ENCODE peak calls at places on chromosome 4, in nine cellular contexts. R is kidney, D is mucosa of descending colon, C is pancreas, E is upper lobe of right lung, Q is AG10803, I is OCI-LY7, A is testis, N is astrocyte of the spinal cord. L is an unnamed sample.

GRCh38 chr4:40466789-40467188 is 131.7 kb downstream of the CHRNA9 start:
- DNase-seq in R (no peak), D (no peak), C (no peak), E (no peak), Q (no peak), I (no peak), A (no peak), N (no peak), L (no peak)

GRCh38 chr4:656651-657337 is 17.3 kb downstream of the ATP5ME start:
- DNase-seq in R (peak), D (no peak), C (no peak), E (no peak), Q (no peak), I (no peak), A (no peak), N (no peak), L (no peak)

GRCh38 chr4:149047368-149047767 is 605.2 kb upstream of the NR3C2 start:
- DNase-seq in R (no peak), D (no peak), C (no peak), E (no peak), Q (peak), I (no peak), A (no peak), N (peak), L (no peak)

GRCh38 chr4:91826186-91826585 is 477.6 kb upstream of the GRID2 start:
- DNase-seq in R (no peak), D (no peak), C (no peak), E (no peak), Q (no peak), I (no peak), A (no peak), N (peak), L (no peak)

GRCh38 chr4:54318904-54319303 is 89.8 kb downstream of the PDGFRA start:
- DNase-seq in R (no peak), D (peak), C (no peak), E (no peak), Q (peak), I (peak), A (peak), N (peak), L (peak)

GRCh38 chr4:86977621-86978184 is 42.9 kb downstream of the AFF1 start:
- DNase-seq in R (no peak), D (peak), C (no peak), E (no peak), Q (peak), I (no peak), A (no peak), N (peak), L (no peak)

GRCh38 chr4:42395595-42395994 is 1.7 kb upstream of the SHISA3 start:
- DNase-seq in R (no peak), D (no peak), C (no peak), E (no peak), Q (no peak), I (no peak), A (no peak), N (no peak), L (no peak)

GRCh38 chr4:72208421-72209075 is 176.7 kb downstream of the NPFFR2 start:
- DNase-seq in R (no peak), D (no peak), C (no peak), E (no peak), Q (peak), I (no peak), A (no peak), N (no peak), L (peak)

GRCh38 chr4:73133784-73134183 is 64.3 kb upstream of the COX18 start:
- DNase-seq in R (no peak), D (no peak), C (no peak), E (no peak), Q (no peak), I (no peak), A (no peak), N (no peak), L (no peak)

GRCh38 chr4:143482753-143483362 is 30.6 kb upstream of the SMARCA5 start:
- DNase-seq in R (no peak), D (peak), C (no peak), E (no peak), Q (peak), I (peak), A (peak), N (peak), L (peak)

GRCh38 chr4:135192746-135193535 is 991.4 kb upstream of the PABPC4L start:
- DNase-seq in R (no peak), D (no peak), C (no peak), E (no peak), Q (no peak), I (no peak), A (no peak), N (no peak), L (no peak)

GRCh38 chr4:80011636-80012236 is 61.3 kb downstream of the ANTXR2 start:
- DNase-seq in R (no peak), D (no peak), C (no peak), E (no peak), Q (peak), I (no peak), A (no peak), N (peak), L (no peak)

DNA sequence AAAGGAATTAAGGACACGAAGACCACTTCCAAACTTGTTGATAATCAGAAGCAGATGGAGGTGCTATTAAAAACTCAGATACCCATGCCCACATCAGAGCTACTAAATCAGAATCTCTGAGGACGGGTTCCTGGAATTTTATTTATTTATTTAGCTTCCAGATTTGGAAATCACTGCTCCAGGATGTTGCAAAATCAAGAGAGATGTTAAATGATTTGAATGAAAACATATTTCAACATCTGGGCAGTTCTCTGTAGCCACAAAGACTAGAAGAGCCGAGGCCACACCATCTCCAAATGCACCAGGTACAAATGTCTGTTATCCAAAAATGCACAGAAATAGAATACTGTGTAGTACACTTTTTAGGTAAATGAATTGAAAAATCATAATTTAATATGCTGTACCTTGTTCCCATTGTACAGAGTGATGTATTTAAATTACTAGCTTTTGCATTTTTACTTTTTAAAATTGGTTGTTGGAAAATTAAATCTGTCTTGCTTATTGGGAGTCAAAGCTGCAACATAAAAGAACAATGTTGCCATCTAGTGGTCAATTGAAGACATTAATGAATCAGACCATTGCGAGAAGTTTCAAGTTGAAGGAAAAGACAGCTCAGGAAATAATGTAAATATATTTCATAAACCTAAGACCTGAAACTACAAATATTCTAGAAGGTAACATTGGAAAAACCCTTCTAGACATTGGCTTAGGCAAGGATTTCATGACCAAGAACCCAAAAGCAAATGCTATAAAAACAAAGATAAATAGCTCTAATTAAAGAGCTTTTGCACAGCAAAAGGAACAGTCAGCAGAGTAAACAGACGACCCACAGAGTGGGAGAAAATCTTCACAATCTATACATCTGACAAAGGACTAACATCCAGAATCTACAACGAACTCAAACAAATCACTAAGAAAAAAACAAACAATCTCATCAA is 151.3 kb upstream of the TTC29 start:
- DNase-seq in R (no peak), D (no peak), C (no peak), E (no peak), Q (peak), I (peak), A (no peak), N (peak), L (no peak)
- TF ChIP-seq CTCF in R (peak), D (peak), C (peak), E (peak), Q (peak), I (peak), A (peak), N (peak), L (peak)

GRCh38 chr4:52606040-52606439 is 53.1 kb downstream of the USP46 start:
- DNase-seq in R (no peak), D (no peak), C (no peak), E (no peak), Q (no peak), I (no peak), A (no peak), N (no peak), L (no peak)
- H3K4me3 ChIP-seq in R (no peak), D (no peak), C (no peak), E (no peak), Q (no peak), I (no peak), A (no peak), N (no peak), L (no peak)

DNA sequence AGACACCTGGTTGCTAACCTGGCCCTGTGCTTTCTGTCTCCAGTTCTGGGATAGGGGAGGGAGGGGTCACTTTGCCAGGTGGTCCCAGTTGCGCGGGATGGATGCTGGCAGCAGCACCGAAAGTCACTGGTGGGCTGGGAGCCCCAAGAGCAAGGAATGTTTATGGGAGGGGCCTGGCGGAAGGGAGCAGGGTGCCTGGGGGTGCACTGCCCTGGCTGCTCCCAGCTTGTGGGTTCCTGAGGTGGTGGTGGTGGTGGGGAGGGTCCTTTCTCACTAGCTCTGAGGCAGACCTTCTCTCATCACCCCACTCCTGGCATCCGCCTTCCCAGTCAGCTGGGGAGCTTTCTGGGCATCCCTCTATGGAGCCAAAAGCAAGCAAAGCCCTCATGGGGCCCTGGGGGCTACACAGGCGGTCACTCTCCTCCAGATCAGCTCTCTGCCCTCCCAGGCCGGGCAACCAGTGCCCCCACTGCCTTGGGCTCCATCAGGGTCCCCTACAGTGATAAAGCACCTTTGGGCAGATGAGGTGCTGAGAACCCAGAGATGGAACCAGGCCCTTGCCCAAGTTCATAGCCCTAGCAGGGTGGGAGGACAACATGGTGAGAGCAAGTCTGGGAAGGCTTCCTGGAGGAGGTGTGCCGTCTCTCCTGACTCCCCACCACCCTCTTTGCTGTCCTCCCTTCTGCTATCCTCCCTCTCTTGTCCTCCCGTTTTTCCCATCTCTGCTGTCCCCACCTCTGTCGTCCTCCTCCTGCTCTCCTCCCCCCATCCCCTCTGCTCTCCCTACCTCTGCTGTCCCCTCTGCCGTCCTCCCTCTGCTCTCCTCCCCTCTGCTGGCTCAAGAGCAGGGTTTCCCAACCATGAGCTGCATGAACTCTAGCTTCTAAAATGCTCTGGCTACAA is 16.0 kb downstream of the FGFR3 start:
- DNase-seq in R (no peak), D (no peak), C (no peak), E (no peak), Q (no peak), I (no peak), A (no peak), N (no peak), L (no peak)
- TF ChIP-seq CTCF in R (no peak), D (no peak), C (no peak), E (no peak), Q (no peak), I (no peak), A (no peak), N (no peak), L (no peak)

GRCh38 chr4:26361287-26361686 is 40.5 kb downstream of the RBPJ start:
- DNase-seq in R (no peak), D (no peak), C (no peak), E (no peak), Q (peak), I (no peak), A (no peak), N (no peak), L (no peak)
- H3K4me3 ChIP-seq in R (no peak), D (no peak), C (no peak), E (no peak), Q (peak), I (no peak), A (no peak), N (no peak), L (no peak)

L was measured in retinal pigment epithelial cell.